ENCODE peak calls at places on chromosomes 4 and X, in seven cellular contexts. Z is astrocyte of the spinal cord, T is A549, S is epithelial cell of esophagus, O is hepatocyte, B is cardiac muscle cell, H is GM10248. U is an unnamed sample.

GRCh38 chr4:122152699-122153328 is 683 bp downstream of the BLTP1 start:
- DNase-seq in T (peak; percentile 9), Z (peak; percentile 33), H (peak; percentile 28), O (peak; percentile 59), S (peak; percentile 21), B (peak; percentile 40), U (peak; percentile 40)

GRCh38 chr4:79224777-79225104 is 101.1 kb downstream of the NAA11 start:
- DNase-seq in Z (no peak), S (no peak), O (no peak), H (no peak), B (no peak), T (no peak), U (no peak)

GRCh38 chrX:28058906-28059305 is 77.7 kb upstream of the DCAF8L1 start:
- DNase-seq in B (peak; percentile 36), T (no peak), O (no peak), S (peak; percentile 24), H (no peak), Z (peak; percentile 3), U (no peak)

GRCh38 chr4:41890085-41890484 is 45.1 kb upstream of the TMEM33 start:
- DNase-seq in Z (no peak), T (no peak), O (no peak), H (no peak), S (no peak), B (no peak), U (no peak)

GRCh38 chrX:48574270-48575266 is at the start of gene RBM3:
- DNase-seq in B (peak; percentile 95), H (peak; percentile 85), S (peak; percentile 91), Z (peak; percentile 93), O (peak; percentile 93), T (peak; percentile 95), U (peak; percentile 88)

GRCh38 chr4:114284629-114285028 is 305.2 kb upstream of the ARSJ start:
- DNase-seq in O (no peak), B (no peak), H (no peak), T (no peak), S (no peak), Z (no peak), U (no peak)

GRCh38 chr4:153079824-153080486 is 124.3 kb upstream of the TRIM2 start:
- DNase-seq in H (no peak), O (no peak), S (no peak), T (no peak), B (peak; percentile 4), Z (no peak), U (no peak)

GRCh38 chr4:16484711-16485110 is 258.4 kb upstream of the TAPT1 start:
- DNase-seq in O (no peak), Z (no peak), T (no peak), H (no peak), S (no peak), B (no peak), U (no peak)

GRCh38 chr4:38931125-38931524 is 63.5 kb downstream of the FAM114A1 start:
- DNase-seq in B (no peak), H (no peak), O (no peak), Z (no peak), T (no peak), S (no peak), U (no peak)

GRCh38 chr4:15506464-15506863 is 36.8 kb downstream of the CC2D2A start:
- DNase-seq in H (no peak), T (no peak), B (peak; percentile 15), Z (peak; percentile 66), O (no peak), S (peak; percentile 53), U (no peak)

GRCh38 chrX:68930576-68931317 is 101.9 kb downstream of the EFNB1 start:
- DNase-seq in O (no peak), H (no peak), B (no peak), T (no peak), Z (peak; percentile 12), S (no peak), U (no peak)

GRCh38 chr4:52657630-52658501 is 1.2 kb downstream of the USP46 start:
- DNase-seq in Z (peak; percentile 59), O (peak; percentile 77), T (peak; percentile 9), H (no peak), S (peak; percentile 50), B (peak; percentile 55), U (peak; percentile 27)

GRCh38 chr4:3375688-3376087 is 66.1 kb upstream of the HGFAC start:
- DNase-seq in Z (peak; percentile 83), H (no peak), O (no peak), T (peak; percentile 7), S (peak; percentile 88), B (peak; percentile 70), U (no peak)

GRCh38 chr4:117010695-117011094 is 74.7 kb downstream of the TRAM1L1 start:
- DNase-seq in B (no peak), T (no peak), H (no peak), Z (peak; percentile 0), O (no peak), S (no peak), U (no peak)

GRCh38 chr4:123209436-123209835 is 187.2 kb upstream of the SPRY1 start:
- DNase-seq in Z (no peak), O (no peak), B (peak; percentile 17), S (no peak), T (no peak), H (no peak), U (no peak)

GRCh38 chr4:48017108-48017527 is 546 bp downstream of the NIPAL1 start:
- DNase-seq in T (peak; percentile 20), H (peak; percentile 47), Z (peak; percentile 64), B (peak; percentile 61), O (peak; percentile 91), S (peak; percentile 98), U (peak; percentile 56)

GRCh38 chr4:128560754-128561495 is 248.6 kb upstream of the JADE1 start:
- DNase-seq in B (no peak), S (no peak), H (no peak), O (no peak), Z (no peak), T (peak; percentile 90), U (no peak)

GRCh38 chr4:44320833-44321232 is 127.8 kb downstream of the KCTD8 start:
- DNase-seq in H (no peak), O (no peak), B (no peak), T (no peak), Z (no peak), S (no peak), U (no peak)

GRCh38 chr4:55312491-55313101 is 33.4 kb upstream of the SRD5A3 start:
- DNase-seq in O (peak; percentile 54), Z (peak; percentile 45), H (no peak), S (peak; percentile 68), T (peak; percentile 41), B (peak; percentile 72), U (no peak)

DNA sequence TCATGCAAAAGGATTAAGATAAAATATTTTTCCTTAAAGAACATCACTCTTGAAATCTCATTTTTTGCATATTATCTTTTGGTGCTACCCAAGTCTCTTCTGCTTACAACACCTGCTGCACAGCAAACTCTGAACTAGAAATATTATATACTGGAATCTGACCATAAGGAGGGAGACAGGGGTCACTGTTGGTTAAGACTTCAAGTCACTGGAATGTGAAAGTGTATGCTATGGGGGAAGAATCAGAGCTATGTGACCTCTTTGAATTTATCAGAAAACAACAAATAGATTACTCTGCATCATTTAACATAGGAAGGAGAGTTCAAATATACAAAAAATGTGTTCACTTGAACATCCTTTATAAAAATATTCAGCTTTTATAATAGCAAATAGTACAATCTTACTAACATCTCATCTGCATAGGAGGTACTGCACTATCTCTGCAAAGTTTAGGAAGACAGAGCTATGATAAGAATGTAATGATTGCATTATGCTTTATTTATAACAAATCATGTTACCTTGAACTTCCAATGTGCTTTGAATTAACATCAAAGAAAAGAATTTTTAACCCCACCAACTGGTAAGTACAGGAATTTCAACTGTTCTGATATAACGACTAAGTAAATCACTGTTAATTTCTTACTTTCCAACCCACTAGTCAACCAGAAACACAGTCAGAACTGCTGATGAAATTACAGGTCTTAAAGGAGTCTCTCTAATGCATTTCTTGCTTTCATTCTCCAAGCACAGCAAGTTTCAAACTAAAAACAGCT is 69.8 kb downstream of the ZNF827 start:
- DNase-seq in O (no peak), T (no peak), Z (peak; percentile 16), B (peak; percentile 21), S (no peak), H (peak; percentile 29), U (no peak)
- TF ChIP-seq CTCF in O (peak; percentile 8), T (peak; percentile 7), Z (peak; percentile 16), B (peak; percentile 27), S (no peak), H (no peak), U (peak; percentile 10)

GRCh38 chr4:7392438-7393374 is 42.0 kb downstream of the PSAPL1 start:
- DNase-seq in B (peak; percentile 43), T (no peak), H (no peak), O (no peak), S (no peak), Z (peak; percentile 21), U (no peak)
- TF ChIP-seq CTCF in B (peak; percentile 34), T (no peak), H (no peak), O (no peak), S (no peak), Z (peak; percentile 18), U (no peak)

GRCh38 chr4:151824647-151825046 is 63.8 kb upstream of the GATB start:
- DNase-seq in H (no peak), S (no peak), B (no peak), Z (no peak), T (no peak), O (no peak), U (no peak)

GRCh38 chr4:151820004-151820403 is 59.2 kb upstream of the GATB start:
- DNase-seq in S (no peak), O (no peak), B (no peak), Z (no peak), T (no peak), H (no peak), U (no peak)

DNA sequence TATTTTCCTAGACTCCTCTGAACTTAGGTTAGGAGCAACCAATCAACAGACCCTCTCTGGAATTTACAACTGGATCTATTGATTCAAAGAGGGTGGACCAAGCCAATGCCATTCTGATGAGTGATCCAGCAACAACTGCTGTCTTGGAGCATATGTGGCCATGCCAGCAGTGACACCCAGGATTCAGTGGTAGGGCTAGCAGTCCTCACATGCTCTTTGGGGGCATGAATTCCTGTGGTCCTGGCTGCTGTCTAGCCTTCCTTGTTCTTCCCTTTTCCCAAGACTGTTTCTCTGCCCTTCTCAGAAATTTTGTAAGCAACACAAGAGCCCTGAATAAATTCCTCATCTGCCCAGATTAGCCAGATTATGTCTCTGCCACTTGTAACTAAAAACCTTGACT is 61.5 kb upstream of the GATB start:
- DNase-seq in T (no peak), H (no peak), S (no peak), Z (no peak), O (no peak), B (no peak), U (no peak)
- TF ChIP-seq CTCF in T (no peak), H (no peak), S (no peak), Z (no peak), O (no peak), B (no peak), U (no peak)

GRCh38 chr4:7771056-7771455 is 168.6 kb downstream of the AFAP1 start:
- DNase-seq in Z (no peak), O (no peak), B (no peak), S (no peak), H (no peak), T (no peak), U (no peak)

GRCh38 chr4:7770675-7771050 is 169.0 kb downstream of the AFAP1 start:
- DNase-seq in B (no peak), H (no peak), Z (no peak), T (no peak), O (no peak), S (no peak), U (no peak)

GRCh38 chr4:7769308-7769841 is 170.3 kb downstream of the AFAP1 start:
- DNase-seq in H (no peak), B (no peak), O (no peak), T (no peak), S (no peak), Z (no peak), U (no peak)

GRCh38 chr4:7768736-7769135 is 170.9 kb downstream of the AFAP1 start:
- DNase-seq in O (no peak), H (no peak), Z (no peak), S (no peak), B (no peak), T (no peak), U (no peak)

GRCh38 chr4:7769936-7770674 is 169.6 kb downstream of the AFAP1 start:
- DNase-seq in H (peak; percentile 55), O (peak; percentile 35), T (peak; percentile 22), B (peak; percentile 42), S (peak; percentile 17), Z (no peak), U (peak; percentile 73)
- TF ChIP-seq CTCF in H (peak; percentile 56), O (peak; percentile 45), T (peak; percentile 36), B (peak; percentile 53), S (peak; percentile 57), Z (peak; percentile 67), U (peak; percentile 56)

U was measured in GM13976.